ENCODE peak calls at places on chromosome 14, in eight cellular contexts. One of them, this sample, is unnamed.

GRCh38 chr14:104802120-104802912 is 1.4 kb downstream of the ZBTB42 start:
- DNase-seq in Peyer's patch: no peak
- DNase-seq in thyroid gland: no peak
- DNase-seq in body of pancreas: no peak
- DNase-seq in HCT116: no peak
- DNase-seq in IMR-90: no peak
- DNase-seq in adrenal gland: no peak
- DNase-seq in testis: no peak
- DNase-seq in this sample: peak; percentile 51

GRCh38 chr14:90566481-90566880 is 169.7 kb downstream of the CALM1 start:
- DNase-seq in testis: no peak
- DNase-seq in Peyer's patch: no peak
- DNase-seq in body of pancreas: no peak
- DNase-seq in IMR-90: no peak
- DNase-seq in HCT116: no peak
- DNase-seq in adrenal gland: no peak
- DNase-seq in thyroid gland: no peak
- DNase-seq in this sample: no peak

GRCh38 chr14:105153331-105153731 is 15.2 kb downstream of the JAG2 start:
- DNase-seq in Peyer's patch: no peak
- DNase-seq in testis: no peak
- DNase-seq in adrenal gland: peak; percentile 37
- DNase-seq in IMR-90: no peak
- DNase-seq in body of pancreas: no peak
- DNase-seq in HCT116: no peak
- DNase-seq in thyroid gland: no peak
- DNase-seq in this sample: peak; percentile 80

GRCh38 chr14:38255408-38255672 is 553 bp downstream of the CLEC14A start:
- DNase-seq in adrenal gland: no peak
- DNase-seq in testis: peak; percentile 15
- DNase-seq in thyroid gland: peak; percentile 21
- DNase-seq in HCT116: no peak
- DNase-seq in body of pancreas: no peak
- DNase-seq in Peyer's patch: peak; percentile 45
- DNase-seq in IMR-90: no peak
- DNase-seq in this sample: peak; percentile 16

GRCh38 chr14:78345346-78345745 is 175.2 kb downstream of the NRXN3 start:
- DNase-seq in Peyer's patch: no peak
- DNase-seq in testis: no peak
- DNase-seq in HCT116: no peak
- DNase-seq in thyroid gland: no peak
- DNase-seq in adrenal gland: no peak
- DNase-seq in IMR-90: no peak
- DNase-seq in body of pancreas: no peak
- DNase-seq in this sample: no peak

GRCh38 chr14:74459289-74459946 is 33.4 kb upstream of the SYNDIG1L start:
- DNase-seq in body of pancreas: no peak
- DNase-seq in Peyer's patch: no peak
- DNase-seq in HCT116: no peak
- DNase-seq in thyroid gland: peak; percentile 37
- DNase-seq in IMR-90: peak; percentile 69
- DNase-seq in testis: peak; percentile 64
- DNase-seq in adrenal gland: peak; percentile 67
- DNase-seq in this sample: no peak

GRCh38 chr14:100783630-100784321 is 42.1 kb upstream of the MEG3 start:
- DNase-seq in body of pancreas: no peak
- DNase-seq in Peyer's patch: peak; percentile 32
- DNase-seq in HCT116: no peak
- DNase-seq in testis: no peak
- DNase-seq in thyroid gland: no peak
- DNase-seq in IMR-90: no peak
- DNase-seq in adrenal gland: peak; percentile 9
- DNase-seq in this sample: peak; percentile 5

GRCh38 chr14:40312296-40312695 is 880.1 kb upstream of the FBXO33 start:
- DNase-seq in Peyer's patch: no peak
- DNase-seq in body of pancreas: no peak
- DNase-seq in IMR-90: no peak
- DNase-seq in testis: no peak
- DNase-seq in HCT116: peak; percentile 58
- DNase-seq in adrenal gland: no peak
- DNase-seq in thyroid gland: no peak
- DNase-seq in this sample: no peak

GRCh38 chr14:30798961-30799360 is 75.4 kb upstream of the COCH start:
- DNase-seq in thyroid gland: no peak
- DNase-seq in adrenal gland: no peak
- DNase-seq in body of pancreas: no peak
- DNase-seq in IMR-90: no peak
- DNase-seq in Peyer's patch: no peak
- DNase-seq in testis: no peak
- DNase-seq in HCT116: no peak
- DNase-seq in this sample: no peak

GRCh38 chr14:31070431-31070830 is 44.3 kb upstream of the STRN3 start:
- DNase-seq in thyroid gland: no peak
- DNase-seq in body of pancreas: no peak
- DNase-seq in IMR-90: peak; percentile 93
- DNase-seq in Peyer's patch: no peak
- DNase-seq in testis: no peak
- DNase-seq in adrenal gland: no peak
- DNase-seq in HCT116: no peak
- DNase-seq in this sample: no peak

GRCh38 chr14:98931911-98932310 is 340.1 kb downstream of the BCL11B start:
- DNase-seq in testis: no peak
- DNase-seq in adrenal gland: no peak
- DNase-seq in thyroid gland: peak; percentile 11
- DNase-seq in IMR-90: no peak
- DNase-seq in HCT116: no peak
- DNase-seq in Peyer's patch: no peak
- DNase-seq in body of pancreas: no peak
- DNase-seq in this sample: no peak

GRCh38 chr14:56339855-56340701 is 221.9 kb downstream of the PELI2 start:
- DNase-seq in Peyer's patch: peak; percentile 73
- DNase-seq in IMR-90: peak; percentile 98
- DNase-seq in adrenal gland: peak; percentile 85
- DNase-seq in body of pancreas: peak; percentile 53
- DNase-seq in HCT116: peak; percentile 53
- DNase-seq in testis: peak; percentile 87
- DNase-seq in thyroid gland: peak; percentile 79
- DNase-seq in this sample: peak; percentile 78

GRCh38 chr14:79161576-79161975 is 991.4 kb downstream of the NRXN3 start:
- DNase-seq in HCT116: no peak
- DNase-seq in adrenal gland: no peak
- DNase-seq in testis: peak; percentile 24
- DNase-seq in IMR-90: peak; percentile 56
- DNase-seq in thyroid gland: peak; percentile 2
- DNase-seq in Peyer's patch: no peak
- DNase-seq in body of pancreas: no peak
- DNase-seq in this sample: no peak

GRCh38 chr14:105852378-105853088 is 326.1 kb downstream of the TMEM121 start:
- DNase-seq in HCT116: no peak
- DNase-seq in thyroid gland: no peak
- DNase-seq in IMR-90: no peak
- DNase-seq in testis: peak; percentile 5
- DNase-seq in body of pancreas: peak; percentile 6
- DNase-seq in Peyer's patch: peak; percentile 30
- DNase-seq in adrenal gland: no peak
- DNase-seq in this sample: peak; percentile 48

GRCh38 chr14:35289623-35290022 is 2.6 kb upstream of the PSMA6 start:
- DNase-seq in adrenal gland: no peak
- DNase-seq in thyroid gland: no peak
- DNase-seq in HCT116: no peak
- DNase-seq in IMR-90: no peak
- DNase-seq in testis: no peak
- DNase-seq in body of pancreas: no peak
- DNase-seq in Peyer's patch: no peak
- DNase-seq in this sample: no peak

GRCh38 chr14:35285168-35285990 is 6.8 kb upstream of the PSMA6 start:
- DNase-seq in testis: no peak
- DNase-seq in thyroid gland: no peak
- DNase-seq in IMR-90: peak; percentile 8
- DNase-seq in HCT116: no peak
- DNase-seq in body of pancreas: no peak
- DNase-seq in Peyer's patch: no peak
- DNase-seq in adrenal gland: no peak
- DNase-seq in this sample: no peak

GRCh38 chr14:35285991-35286564 is 6.1 kb upstream of the PSMA6 start:
- DNase-seq in testis: no peak
- DNase-seq in HCT116: no peak
- DNase-seq in adrenal gland: no peak
- DNase-seq in thyroid gland: no peak
- DNase-seq in body of pancreas: no peak
- DNase-seq in IMR-90: no peak
- DNase-seq in Peyer's patch: no peak
- DNase-seq in this sample: no peak

GRCh38 chr14:35287481-35288013 is 4.6 kb upstream of the PSMA6 start:
- DNase-seq in body of pancreas: no peak
- DNase-seq in IMR-90: no peak
- DNase-seq in HCT116: no peak
- DNase-seq in Peyer's patch: no peak
- DNase-seq in thyroid gland: no peak
- DNase-seq in adrenal gland: no peak
- DNase-seq in testis: no peak
- DNase-seq in this sample: no peak

DNA sequence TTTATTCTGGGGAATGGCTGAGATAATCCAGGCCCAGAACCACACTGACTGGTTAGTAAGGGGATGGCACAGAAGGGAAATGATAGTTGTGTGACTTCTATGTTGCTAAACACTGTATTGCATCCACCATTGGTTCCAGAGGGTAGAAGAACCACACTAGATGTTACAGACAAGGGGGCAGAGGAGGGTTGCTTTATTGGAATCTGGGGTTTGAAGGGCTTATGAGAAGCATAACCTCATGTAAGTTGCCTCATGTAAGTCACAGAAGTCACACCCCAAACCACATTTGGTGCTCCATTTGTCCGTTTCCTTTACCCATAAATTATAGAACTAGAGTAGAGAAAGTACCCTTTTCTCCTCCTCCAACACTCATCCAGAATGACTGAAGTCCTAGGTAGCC is 5.5 kb upstream of the PSMA6 start:
- DNase-seq in thyroid gland: no peak
- DNase-seq in HCT116: no peak
- DNase-seq in testis: no peak
- DNase-seq in body of pancreas: no peak
- DNase-seq in IMR-90: no peak
- DNase-seq in adrenal gland: no peak
- DNase-seq in Peyer's patch: no peak
- DNase-seq in this sample: no peak
- H3K4me1 ChIP-seq in thyroid gland: no peaks in the 10 kb centered on the region
- H3K4me1 ChIP-seq in HCT116: no peaks in the 10 kb centered on the region
- H3K4me1 ChIP-seq in testis: no peaks in the 10 kb centered on the region
- H3K4me1 ChIP-seq in body of pancreas: peaks cover 10% of the 10 kb centered on the region
- H3K4me1 ChIP-seq in IMR-90: no peaks in the 10 kb centered on the region
- H3K4me1 ChIP-seq in adrenal gland: no peaks in the 10 kb centered on the region
- H3K4me1 ChIP-seq in Peyer's patch: no peaks in the 10 kb centered on the region
- H3K4me1 ChIP-seq in this sample: no peaks in the 10 kb centered on the region

DNA sequence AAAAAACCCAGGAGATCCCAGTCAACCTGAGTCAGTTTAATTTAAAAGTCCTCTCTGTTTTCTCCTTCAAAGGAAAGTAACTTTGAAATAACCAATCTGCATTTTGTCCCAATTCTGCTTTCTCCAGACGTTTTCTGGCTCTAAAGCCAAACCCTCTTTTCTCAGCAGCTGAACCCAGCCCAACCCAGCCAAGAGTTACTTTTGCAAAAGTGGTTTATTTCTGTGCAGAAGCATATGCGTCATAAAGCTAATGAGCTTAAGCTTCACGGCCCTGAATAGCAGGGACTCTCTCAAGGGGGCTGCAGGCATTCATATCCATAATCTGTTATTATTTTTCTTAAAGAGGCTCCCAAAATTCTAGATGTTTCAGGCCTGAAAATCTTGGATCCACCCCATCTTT is 176.6 kb downstream of the GALC start:
- DNase-seq in thyroid gland: no peak
- DNase-seq in Peyer's patch: no peak
- DNase-seq in adrenal gland: no peak
- DNase-seq in HCT116: no peak
- DNase-seq in testis: no peak
- DNase-seq in IMR-90: no peak
- DNase-seq in body of pancreas: no peak
- DNase-seq in this sample: no peak
- TF ChIP-seq POLR2A in thyroid gland: no peak
- TF ChIP-seq POLR2A in Peyer's patch: no peak
- TF ChIP-seq POLR2A in adrenal gland: no peak
- TF ChIP-seq POLR2A in HCT116: no peak
- TF ChIP-seq POLR2A in testis: no peak
- TF ChIP-seq POLR2A in IMR-90: no peak
- TF ChIP-seq POLR2A in body of pancreas: no peak
- TF ChIP-seq POLR2A in this sample: no peak

DNA sequence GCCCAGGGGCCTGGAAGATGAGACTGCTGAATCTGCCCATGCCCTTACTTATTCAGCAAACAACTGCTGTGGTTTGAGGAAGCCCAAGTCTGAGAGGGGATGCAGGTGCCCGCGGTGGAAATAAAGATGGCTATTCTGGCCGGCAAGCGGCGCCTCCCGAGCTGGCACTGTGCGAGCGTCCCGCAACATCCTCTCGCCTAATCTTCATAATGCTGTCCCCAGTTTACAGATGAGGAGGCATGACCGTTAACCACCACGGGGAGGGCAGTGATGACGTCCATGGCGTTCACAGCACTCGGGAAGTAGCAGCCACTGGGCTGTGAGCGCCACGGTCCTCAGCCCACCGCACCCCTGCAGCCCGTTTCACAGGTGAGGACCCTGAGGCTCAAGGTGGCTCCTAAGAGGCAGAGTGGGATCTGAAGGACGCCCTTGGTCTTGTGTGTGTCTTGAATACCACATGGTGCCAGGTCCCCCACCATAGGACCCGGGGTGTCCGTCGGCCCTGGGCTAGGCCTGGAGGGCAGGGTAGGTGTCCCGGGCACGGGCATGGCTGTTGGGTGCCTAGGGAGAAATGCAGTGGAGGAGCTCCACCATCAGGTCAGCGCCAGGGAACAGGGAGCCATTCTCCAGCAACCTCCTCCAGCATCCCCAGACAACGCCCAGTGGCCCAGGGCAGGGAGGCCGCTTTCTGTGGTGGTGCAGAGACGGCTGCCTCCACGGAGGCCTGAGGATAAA is 20.2 kb downstream of the CHGA start:
- DNase-seq in HCT116: no peak
- DNase-seq in adrenal gland: no peak
- DNase-seq in thyroid gland: no peak
- DNase-seq in Peyer's patch: no peak
- DNase-seq in body of pancreas: no peak
- DNase-seq in testis: no peak
- DNase-seq in IMR-90: no peak
- DNase-seq in this sample: no peak
- H3K36me3 ChIP-seq in HCT116: no peaks in the 10 kb centered on the region
- H3K36me3 ChIP-seq in adrenal gland: no peaks in the 10 kb centered on the region
- H3K36me3 ChIP-seq in thyroid gland: peaks cover 3% of the 10 kb centered on the region
- H3K36me3 ChIP-seq in Peyer's patch: no peaks in the 10 kb centered on the region
- H3K36me3 ChIP-seq in body of pancreas: no peaks in the 10 kb centered on the region
- H3K36me3 ChIP-seq in testis: no peaks in the 10 kb centered on the region
- H3K36me3 ChIP-seq in IMR-90: no peaks in the 10 kb centered on the region
- H3K36me3 ChIP-seq in this sample: peaks cover 57% of the 10 kb centered on the region

DNA sequence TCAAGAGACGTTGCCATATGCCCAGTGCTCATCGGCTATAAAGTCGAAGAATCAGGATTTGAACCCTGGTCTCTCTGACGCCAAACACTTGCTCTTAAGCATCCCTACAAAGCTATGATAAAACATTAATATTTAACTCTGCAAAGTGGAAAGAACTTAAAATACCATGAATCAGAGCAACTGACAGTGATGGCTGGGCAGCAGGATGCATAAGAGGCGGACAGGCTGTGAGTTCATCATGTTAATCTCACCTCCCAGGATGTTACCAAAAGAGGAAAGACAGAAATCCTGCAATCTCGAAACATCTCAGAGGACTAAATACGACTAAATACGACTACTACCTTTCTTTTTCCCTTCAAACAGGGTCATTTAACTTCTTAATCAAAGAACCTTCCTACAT is 5.8 kb downstream of the DICER1 start:
- DNase-seq in thyroid gland: no peak
- DNase-seq in Peyer's patch: no peak
- DNase-seq in body of pancreas: no peak
- DNase-seq in IMR-90: no peak
- DNase-seq in testis: no peak
- DNase-seq in adrenal gland: no peak
- DNase-seq in HCT116: no peak
- DNase-seq in this sample: no peak
- H3K4me1 ChIP-seq in thyroid gland: peaks cover 70% of the 10 kb centered on the region
- H3K4me1 ChIP-seq in Peyer's patch: no peaks in the 10 kb centered on the region
- H3K4me1 ChIP-seq in body of pancreas: peaks cover 64% of the 10 kb centered on the region
- H3K4me1 ChIP-seq in IMR-90: peaks cover 5% of the 10 kb centered on the region
- H3K4me1 ChIP-seq in testis: peaks cover 13% of the 10 kb centered on the region
- H3K4me1 ChIP-seq in adrenal gland: peaks cover 65% of the 10 kb centered on the region
- H3K4me1 ChIP-seq in HCT116: peaks cover 11% of the 10 kb centered on the region
- H3K4me1 ChIP-seq in this sample: peaks cover 72% of the 10 kb centered on the region